ENCODE peak calls at places on chromosomes 7 and 10, in six cellular contexts. One of them, this sample, is unnamed.

GRCh38 chr7:25207887-25208286 is 20.4 kb downstream of the NPVF start:
- DNase-seq in activated CD8-positive, alpha-beta memory T cell treated with anti-CD3 and anti-CD28 coated beads for 48 hours: no peak
- DNase-seq in omental fat pad: no peak
- DNase-seq in amygdala: no peak
- DNase-seq in AG08395: no peak
- DNase-seq in aorta: no peak
- DNase-seq in this sample: no peak

GRCh38 chr10:86068532-86069337 is 297.9 kb downstream of the GRID1 start:
- DNase-seq in AG08395: no peak
- DNase-seq in amygdala: no peak
- DNase-seq in activated CD8-positive, alpha-beta memory T cell treated with anti-CD3 and anti-CD28 coated beads for 48 hours: no peak
- DNase-seq in omental fat pad: no peak
- DNase-seq in aorta: no peak
- DNase-seq in this sample: no peak

GRCh38 chr10:44201011-44201410 is 183.9 kb downstream of the CXCL12 start:
- DNase-seq in aorta: no peak
- DNase-seq in amygdala: no peak
- DNase-seq in AG08395: no peak
- DNase-seq in omental fat pad: no peak
- DNase-seq in activated CD8-positive, alpha-beta memory T cell treated with anti-CD3 and anti-CD28 coated beads for 48 hours: no peak
- DNase-seq in this sample: no peak

GRCh38 chr10:22803201-22803895 is 89.0 kb upstream of the PIP4K2A start:
- DNase-seq in AG08395: peak; percentile 51
- DNase-seq in amygdala: no peak
- DNase-seq in omental fat pad: no peak
- DNase-seq in activated CD8-positive, alpha-beta memory T cell treated with anti-CD3 and anti-CD28 coated beads for 48 hours: no peak
- DNase-seq in aorta: no peak
- DNase-seq in this sample: no peak

GRCh38 chr7:54812747-54813146 is 53.7 kb upstream of the SEC61G start:
- DNase-seq in omental fat pad: no peak
- DNase-seq in AG08395: no peak
- DNase-seq in aorta: no peak
- DNase-seq in activated CD8-positive, alpha-beta memory T cell treated with anti-CD3 and anti-CD28 coated beads for 48 hours: no peak
- DNase-seq in amygdala: no peak
- DNase-seq in this sample: no peak

GRCh38 chr7:149862156-149862555 is 11.6 kb upstream of the ATP6V0E2 start:
- DNase-seq in activated CD8-positive, alpha-beta memory T cell treated with anti-CD3 and anti-CD28 coated beads for 48 hours: no peak
- DNase-seq in aorta: peak; percentile 72
- DNase-seq in amygdala: no peak
- DNase-seq in AG08395: no peak
- DNase-seq in omental fat pad: peak; percentile 14
- DNase-seq in this sample: no peak

GRCh38 chr10:110840225-110840922 is 31.4 kb upstream of the PDCD4 start:
- DNase-seq in activated CD8-positive, alpha-beta memory T cell treated with anti-CD3 and anti-CD28 coated beads for 48 hours: no peak
- DNase-seq in aorta: no peak
- DNase-seq in omental fat pad: no peak
- DNase-seq in amygdala: no peak
- DNase-seq in AG08395: no peak
- DNase-seq in this sample: no peak

GRCh38 chr7:2376351-2377154 is 21.9 kb downstream of the EIF3B start:
- DNase-seq in activated CD8-positive, alpha-beta memory T cell treated with anti-CD3 and anti-CD28 coated beads for 48 hours: no peak
- DNase-seq in aorta: no peak
- DNase-seq in omental fat pad: no peak
- DNase-seq in AG08395: no peak
- DNase-seq in amygdala: no peak
- DNase-seq in this sample: no peak

GRCh38 chr10:95525033-95525418 is 36.1 kb downstream of the SORBS1 start:
- DNase-seq in amygdala: no peak
- DNase-seq in omental fat pad: no peak
- DNase-seq in aorta: no peak
- DNase-seq in AG08395: no peak
- DNase-seq in activated CD8-positive, alpha-beta memory T cell treated with anti-CD3 and anti-CD28 coated beads for 48 hours: no peak
- DNase-seq in this sample: no peak

GRCh38 chr10:117619710-117620405 is 77.3 kb downstream of the EMX2 start:
- DNase-seq in AG08395: no peak
- DNase-seq in aorta: no peak
- DNase-seq in amygdala: no peak
- DNase-seq in omental fat pad: no peak
- DNase-seq in activated CD8-positive, alpha-beta memory T cell treated with anti-CD3 and anti-CD28 coated beads for 48 hours: no peak
- DNase-seq in this sample: no peak

GRCh38 chr7:156380261-156380660 is 260.3 kb upstream of the RNF32 start:
- DNase-seq in AG08395: no peak
- DNase-seq in aorta: no peak
- DNase-seq in omental fat pad: no peak
- DNase-seq in amygdala: no peak
- DNase-seq in activated CD8-positive, alpha-beta memory T cell treated with anti-CD3 and anti-CD28 coated beads for 48 hours: no peak
- DNase-seq in this sample: no peak

GRCh38 chr7:10237306-10237705 is 736.4 kb upstream of the PHF14 start:
- DNase-seq in AG08395: no peak
- DNase-seq in activated CD8-positive, alpha-beta memory T cell treated with anti-CD3 and anti-CD28 coated beads for 48 hours: no peak
- DNase-seq in amygdala: no peak
- DNase-seq in aorta: no peak
- DNase-seq in omental fat pad: no peak
- DNase-seq in this sample: no peak

GRCh38 chr10:43322769-43323168 is 48.7 kb upstream of the FXYD4 start:
- DNase-seq in aorta: peak; percentile 95
- DNase-seq in omental fat pad: peak; percentile 83
- DNase-seq in AG08395: peak; percentile 27
- DNase-seq in amygdala: peak; percentile 92
- DNase-seq in activated CD8-positive, alpha-beta memory T cell treated with anti-CD3 and anti-CD28 coated beads for 48 hours: peak; percentile 80
- DNase-seq in this sample: peak; percentile 93

GRCh38 chr10:5812283-5813090 is 747 bp downstream of the GDI2 start:
- DNase-seq in amygdala: no peak
- DNase-seq in aorta: peak; percentile 86
- DNase-seq in omental fat pad: no peak
- DNase-seq in AG08395: peak; percentile 43
- DNase-seq in activated CD8-positive, alpha-beta memory T cell treated with anti-CD3 and anti-CD28 coated beads for 48 hours: no peak
- DNase-seq in this sample: no peak

GRCh38 chr7:151672706-151673105 is 153.0 kb upstream of the RHEB start:
- DNase-seq in aorta: no peak
- DNase-seq in AG08395: no peak
- DNase-seq in omental fat pad: no peak
- DNase-seq in amygdala: no peak
- DNase-seq in activated CD8-positive, alpha-beta memory T cell treated with anti-CD3 and anti-CD28 coated beads for 48 hours: no peak
- DNase-seq in this sample: no peak

GRCh38 chr10:84026821-84027257 is 112.5 kb upstream of the GHITM start:
- DNase-seq in AG08395: peak; percentile 6
- DNase-seq in activated CD8-positive, alpha-beta memory T cell treated with anti-CD3 and anti-CD28 coated beads for 48 hours: no peak
- DNase-seq in omental fat pad: no peak
- DNase-seq in aorta: no peak
- DNase-seq in amygdala: no peak
- DNase-seq in this sample: no peak